ENCODE peak calls at places on chromosomes 2 and 18, in nine cellular contexts. N is NCI-H1048, V is GM20000, T is renal cortical epithelial cell, R is activated T-cell treated with anti-CD3 and anti-CD28 coated beads for 1 hour, F is NCI-H1417, S is NCI-H446, A is endodermal cell, B is ACHN. J is an unnamed sample.

GRCh38 chr2:15839461-15840124 is 100.8 kb upstream of the MYCN start:
- DNase-seq in N (no peak), T (no peak), S (no peak), A (no peak), F (no peak), B (no peak), R (no peak), V (no peak), J (no peak)

GRCh38 chr2:71700880-71701397 is 247.6 kb downstream of the DYSF start:
- DNase-seq in N (no peak), S (no peak), T (no peak), B (no peak), F (no peak), R (no peak), A (no peak), V (no peak), J (peak)

GRCh38 chr2:120875431-120875830 is 139.8 kb downstream of the GLI2 start:
- DNase-seq in S (no peak), A (no peak), B (no peak), R (no peak), N (no peak), T (no peak), F (peak), V (no peak), J (peak)

GRCh38 chr2:309148-309969 is 21.5 kb upstream of the ALKAL2 start:
- DNase-seq in F (peak), N (no peak), R (no peak), T (no peak), V (no peak), S (no peak), A (peak), B (no peak), J (no peak)

GRCh38 chr2:38037757-38038615 is 38.0 kb downstream of the CYP1B1 start:
- DNase-seq in T (peak), R (no peak), A (peak), B (peak), S (no peak), V (peak), F (no peak), N (no peak), J (no peak)

GRCh38 chr2:240926516-240927389 is 20.6 kb downstream of the CROCC2 start:
- DNase-seq in A (peak), S (no peak), B (no peak), F (no peak), V (no peak), R (no peak), N (no peak), T (no peak), J (peak)

GRCh38 chr18:79507546-79508480 is 112.1 kb downstream of the NFATC1 start:
- DNase-seq in N (no peak), R (no peak), F (no peak), V (no peak), B (peak), T (peak), A (no peak), S (no peak), J (peak)

GRCh38 chr2:69489793-69490192 is 52.6 kb upstream of the NFU1 start:
- DNase-seq in T (no peak), A (no peak), R (no peak), V (no peak), B (no peak), S (no peak), N (no peak), F (no peak), J (no peak)

GRCh38 chr2:60808330-60808801 is 52.3 kb downstream of the PAPOLG start:
- DNase-seq in R (no peak), B (no peak), S (no peak), V (no peak), T (no peak), N (no peak), F (no peak), A (peak), J (no peak)